ENCODE peak calls at places on chromosomes 4 and X, in ten cellular contexts. One of them, this sample, is unnamed.

GRCh38 chrX:108225456-108225730 is 133.8 kb downstream of the ATG4A start:
- DNase-seq in foreskin fibroblast: peak; percentile 35
- DNase-seq in central memory CD4-positive, alpha-beta T cell: no peak
- DNase-seq in stimulated activated CD8-positive, alpha-beta memory T cell treated with anti-CD3 and anti-CD28 coated beads, Interleukin-15, amount 100 ng/mL, for 24 hours: no peak
- DNase-seq in NB4: peak; percentile 6
- DNase-seq in neural progenitor cell: no peak
- DNase-seq in cardiac fibroblast: no peak
- DNase-seq in pancreas: no peak
- DNase-seq in fibroblast of lung: no peak
- DNase-seq in kidney glomerular epithelial cell: no peak
- DNase-seq in this sample: no peak

GRCh38 chrX:132218100-132218807 is 993 bp downstream of the RAP2C start:
- DNase-seq in foreskin fibroblast: peak; percentile 92
- DNase-seq in central memory CD4-positive, alpha-beta T cell: peak; percentile 79
- DNase-seq in stimulated activated CD8-positive, alpha-beta memory T cell treated with anti-CD3 and anti-CD28 coated beads, Interleukin-15, amount 100 ng/mL, for 24 hours: peak; percentile 58
- DNase-seq in NB4: peak; percentile 87
- DNase-seq in neural progenitor cell: peak; percentile 81
- DNase-seq in cardiac fibroblast: peak; percentile 86
- DNase-seq in pancreas: peak; percentile 83
- DNase-seq in fibroblast of lung: peak; percentile 88
- DNase-seq in kidney glomerular epithelial cell: peak; percentile 20
- DNase-seq in this sample: no peak

GRCh38 chrX:103254171-103254824 is 657 bp downstream of the TCEAL8 start:
- DNase-seq in foreskin fibroblast: peak; percentile 54
- DNase-seq in central memory CD4-positive, alpha-beta T cell: peak; percentile 6
- DNase-seq in stimulated activated CD8-positive, alpha-beta memory T cell treated with anti-CD3 and anti-CD28 coated beads, Interleukin-15, amount 100 ng/mL, for 24 hours: no peak
- DNase-seq in NB4: peak; percentile 24
- DNase-seq in neural progenitor cell: peak; percentile 88
- DNase-seq in cardiac fibroblast: peak; percentile 44
- DNase-seq in pancreas: peak; percentile 47
- DNase-seq in fibroblast of lung: peak; percentile 34
- DNase-seq in kidney glomerular epithelial cell: peak; percentile 33
- DNase-seq in this sample: no peak

GRCh38 chr4:61583696-61584095 is 383.6 kb downstream of the ADGRL3 start:
- DNase-seq in foreskin fibroblast: peak; percentile 5
- DNase-seq in central memory CD4-positive, alpha-beta T cell: no peak
- DNase-seq in stimulated activated CD8-positive, alpha-beta memory T cell treated with anti-CD3 and anti-CD28 coated beads, Interleukin-15, amount 100 ng/mL, for 24 hours: no peak
- DNase-seq in NB4: no peak
- DNase-seq in neural progenitor cell: no peak
- DNase-seq in cardiac fibroblast: peak; percentile 29
- DNase-seq in pancreas: no peak
- DNase-seq in fibroblast of lung: no peak
- DNase-seq in kidney glomerular epithelial cell: peak; percentile 50
- DNase-seq in this sample: no peak

GRCh38 chr4:176988226-176988625 is 195.5 kb upstream of the VEGFC start:
- DNase-seq in foreskin fibroblast: peak; percentile 95
- DNase-seq in central memory CD4-positive, alpha-beta T cell: no peak
- DNase-seq in stimulated activated CD8-positive, alpha-beta memory T cell treated with anti-CD3 and anti-CD28 coated beads, Interleukin-15, amount 100 ng/mL, for 24 hours: no peak
- DNase-seq in NB4: no peak
- DNase-seq in neural progenitor cell: no peak
- DNase-seq in cardiac fibroblast: peak; percentile 85
- DNase-seq in pancreas: no peak
- DNase-seq in fibroblast of lung: peak; percentile 92
- DNase-seq in kidney glomerular epithelial cell: peak; percentile 72
- DNase-seq in this sample: peak; percentile 76

GRCh38 chrX:119758682-119759332 is 419 bp downstream of the SOWAHD start:
- DNase-seq in foreskin fibroblast: peak; percentile 47
- DNase-seq in central memory CD4-positive, alpha-beta T cell: peak; percentile 21
- DNase-seq in stimulated activated CD8-positive, alpha-beta memory T cell treated with anti-CD3 and anti-CD28 coated beads, Interleukin-15, amount 100 ng/mL, for 24 hours: no peak
- DNase-seq in NB4: peak; percentile 76
- DNase-seq in neural progenitor cell: peak; percentile 46
- DNase-seq in cardiac fibroblast: no peak
- DNase-seq in pancreas: peak; percentile 44
- DNase-seq in fibroblast of lung: no peak
- DNase-seq in kidney glomerular epithelial cell: no peak
- DNase-seq in this sample: no peak

GRCh38 chrX:140821280-140821679 is 111.7 kb downstream of the LINC00632 start:
- DNase-seq in foreskin fibroblast: no peak
- DNase-seq in central memory CD4-positive, alpha-beta T cell: no peak
- DNase-seq in stimulated activated CD8-positive, alpha-beta memory T cell treated with anti-CD3 and anti-CD28 coated beads, Interleukin-15, amount 100 ng/mL, for 24 hours: no peak
- DNase-seq in NB4: no peak
- DNase-seq in neural progenitor cell: no peak
- DNase-seq in cardiac fibroblast: no peak
- DNase-seq in pancreas: no peak
- DNase-seq in fibroblast of lung: no peak
- DNase-seq in kidney glomerular epithelial cell: no peak
- DNase-seq in this sample: no peak

GRCh38 chrX:45722471-45722870 is 521.8 kb upstream of the DIPK2B start:
- DNase-seq in foreskin fibroblast: peak; percentile 45
- DNase-seq in central memory CD4-positive, alpha-beta T cell: no peak
- DNase-seq in stimulated activated CD8-positive, alpha-beta memory T cell treated with anti-CD3 and anti-CD28 coated beads, Interleukin-15, amount 100 ng/mL, for 24 hours: no peak
- DNase-seq in NB4: no peak
- DNase-seq in neural progenitor cell: no peak
- DNase-seq in cardiac fibroblast: no peak
- DNase-seq in pancreas: no peak
- DNase-seq in fibroblast of lung: no peak
- DNase-seq in kidney glomerular epithelial cell: no peak
- DNase-seq in this sample: no peak

GRCh38 chr4:70183168-70183939 is 12.2 kb upstream of the ODAM start:
- DNase-seq in foreskin fibroblast: peak; percentile 7
- DNase-seq in central memory CD4-positive, alpha-beta T cell: no peak
- DNase-seq in stimulated activated CD8-positive, alpha-beta memory T cell treated with anti-CD3 and anti-CD28 coated beads, Interleukin-15, amount 100 ng/mL, for 24 hours: no peak
- DNase-seq in NB4: peak; percentile 65
- DNase-seq in neural progenitor cell: peak; percentile 82
- DNase-seq in cardiac fibroblast: peak; percentile 77
- DNase-seq in pancreas: no peak
- DNase-seq in fibroblast of lung: peak; percentile 79
- DNase-seq in kidney glomerular epithelial cell: peak; percentile 51
- DNase-seq in this sample: no peak

GRCh38 chrX:111719426-111720210 is 38.6 kb downstream of the ALG13 start:
- DNase-seq in foreskin fibroblast: no peak
- DNase-seq in central memory CD4-positive, alpha-beta T cell: no peak
- DNase-seq in stimulated activated CD8-positive, alpha-beta memory T cell treated with anti-CD3 and anti-CD28 coated beads, Interleukin-15, amount 100 ng/mL, for 24 hours: no peak
- DNase-seq in NB4: peak; percentile 12
- DNase-seq in neural progenitor cell: no peak
- DNase-seq in cardiac fibroblast: peak; percentile 31
- DNase-seq in pancreas: no peak
- DNase-seq in fibroblast of lung: peak; percentile 6
- DNase-seq in kidney glomerular epithelial cell: no peak
- DNase-seq in this sample: no peak

GRCh38 chr4:3332498-3332897 is 39.7 kb downstream of the RGS12 start:
- DNase-seq in foreskin fibroblast: no peak
- DNase-seq in central memory CD4-positive, alpha-beta T cell: no peak
- DNase-seq in stimulated activated CD8-positive, alpha-beta memory T cell treated with anti-CD3 and anti-CD28 coated beads, Interleukin-15, amount 100 ng/mL, for 24 hours: no peak
- DNase-seq in NB4: no peak
- DNase-seq in neural progenitor cell: no peak
- DNase-seq in cardiac fibroblast: no peak
- DNase-seq in pancreas: no peak
- DNase-seq in fibroblast of lung: no peak
- DNase-seq in kidney glomerular epithelial cell: no peak
- DNase-seq in this sample: no peak

GRCh38 chrX:112470551-112470950 is 209.2 kb downstream of the LHFPL1 start:
- DNase-seq in foreskin fibroblast: no peak
- DNase-seq in central memory CD4-positive, alpha-beta T cell: no peak
- DNase-seq in stimulated activated CD8-positive, alpha-beta memory T cell treated with anti-CD3 and anti-CD28 coated beads, Interleukin-15, amount 100 ng/mL, for 24 hours: no peak
- DNase-seq in NB4: no peak
- DNase-seq in neural progenitor cell: no peak
- DNase-seq in cardiac fibroblast: no peak
- DNase-seq in pancreas: no peak
- DNase-seq in fibroblast of lung: no peak
- DNase-seq in kidney glomerular epithelial cell: no peak
- DNase-seq in this sample: no peak

GRCh38 chr4:119299221-119300071 is 22.5 kb downstream of the FABP2 start:
- DNase-seq in foreskin fibroblast: peak; percentile 54
- DNase-seq in central memory CD4-positive, alpha-beta T cell: no peak
- DNase-seq in stimulated activated CD8-positive, alpha-beta memory T cell treated with anti-CD3 and anti-CD28 coated beads, Interleukin-15, amount 100 ng/mL, for 24 hours: no peak
- DNase-seq in NB4: peak; percentile 50
- DNase-seq in neural progenitor cell: no peak
- DNase-seq in cardiac fibroblast: peak; percentile 28
- DNase-seq in pancreas: no peak
- DNase-seq in fibroblast of lung: peak; percentile 28
- DNase-seq in kidney glomerular epithelial cell: no peak
- DNase-seq in this sample: no peak

GRCh38 chr4:11622961-11623725 is 194.4 kb upstream of the HS3ST1 start:
- DNase-seq in foreskin fibroblast: no peak
- DNase-seq in central memory CD4-positive, alpha-beta T cell: no peak
- DNase-seq in stimulated activated CD8-positive, alpha-beta memory T cell treated with anti-CD3 and anti-CD28 coated beads, Interleukin-15, amount 100 ng/mL, for 24 hours: no peak
- DNase-seq in NB4: no peak
- DNase-seq in neural progenitor cell: peak; percentile 7
- DNase-seq in cardiac fibroblast: no peak
- DNase-seq in pancreas: no peak
- DNase-seq in fibroblast of lung: no peak
- DNase-seq in kidney glomerular epithelial cell: no peak
- DNase-seq in this sample: no peak

GRCh38 chr4:102219143-102219542 is 126.1 kb downstream of the SLC39A8 start:
- DNase-seq in foreskin fibroblast: no peak
- DNase-seq in central memory CD4-positive, alpha-beta T cell: no peak
- DNase-seq in stimulated activated CD8-positive, alpha-beta memory T cell treated with anti-CD3 and anti-CD28 coated beads, Interleukin-15, amount 100 ng/mL, for 24 hours: no peak
- DNase-seq in NB4: no peak
- DNase-seq in neural progenitor cell: peak; percentile 25
- DNase-seq in cardiac fibroblast: no peak
- DNase-seq in pancreas: no peak
- DNase-seq in fibroblast of lung: no peak
- DNase-seq in kidney glomerular epithelial cell: no peak
- DNase-seq in this sample: no peak

GRCh38 chr4:632391-632790 is 7.0 kb downstream of the PDE6B start:
- DNase-seq in foreskin fibroblast: no peak
- DNase-seq in central memory CD4-positive, alpha-beta T cell: no peak
- DNase-seq in stimulated activated CD8-positive, alpha-beta memory T cell treated with anti-CD3 and anti-CD28 coated beads, Interleukin-15, amount 100 ng/mL, for 24 hours: no peak
- DNase-seq in NB4: no peak
- DNase-seq in neural progenitor cell: no peak
- DNase-seq in cardiac fibroblast: no peak
- DNase-seq in pancreas: no peak
- DNase-seq in fibroblast of lung: no peak
- DNase-seq in kidney glomerular epithelial cell: no peak
- DNase-seq in this sample: no peak

GRCh38 chrX:71815121-71815905 is 52.2 kb downstream of the CXorf49B start:
- DNase-seq in foreskin fibroblast: no peak
- DNase-seq in central memory CD4-positive, alpha-beta T cell: no peak
- DNase-seq in stimulated activated CD8-positive, alpha-beta memory T cell treated with anti-CD3 and anti-CD28 coated beads, Interleukin-15, amount 100 ng/mL, for 24 hours: no peak
- DNase-seq in NB4: no peak
- DNase-seq in neural progenitor cell: no peak
- DNase-seq in cardiac fibroblast: peak; percentile 0
- DNase-seq in pancreas: no peak
- DNase-seq in fibroblast of lung: no peak
- DNase-seq in kidney glomerular epithelial cell: no peak
- DNase-seq in this sample: no peak

GRCh38 chr4:21470531-21470930 is 478.0 kb downstream of the KCNIP4 start:
- DNase-seq in foreskin fibroblast: peak; percentile 84
- DNase-seq in central memory CD4-positive, alpha-beta T cell: no peak
- DNase-seq in stimulated activated CD8-positive, alpha-beta memory T cell treated with anti-CD3 and anti-CD28 coated beads, Interleukin-15, amount 100 ng/mL, for 24 hours: no peak
- DNase-seq in NB4: peak; percentile 9
- DNase-seq in neural progenitor cell: peak; percentile 20
- DNase-seq in cardiac fibroblast: peak; percentile 39
- DNase-seq in pancreas: no peak
- DNase-seq in fibroblast of lung: peak; percentile 78
- DNase-seq in kidney glomerular epithelial cell: peak; percentile 71
- DNase-seq in this sample: no peak

GRCh38 chr4:83285022-83285387 is 407 bp upstream of the COQ2 start:
- DNase-seq in foreskin fibroblast: peak; percentile 72
- DNase-seq in central memory CD4-positive, alpha-beta T cell: peak; percentile 41
- DNase-seq in stimulated activated CD8-positive, alpha-beta memory T cell treated with anti-CD3 and anti-CD28 coated beads, Interleukin-15, amount 100 ng/mL, for 24 hours: no peak
- DNase-seq in NB4: peak; percentile 89
- DNase-seq in neural progenitor cell: peak; percentile 20
- DNase-seq in cardiac fibroblast: peak; percentile 78
- DNase-seq in pancreas: no peak
- DNase-seq in fibroblast of lung: peak; percentile 61
- DNase-seq in kidney glomerular epithelial cell: peak; percentile 69
- DNase-seq in this sample: peak; percentile 41

GRCh38 chrX:153226344-153227190 is 47.5 kb downstream of the MAGEA1 start:
- DNase-seq in foreskin fibroblast: peak; percentile 83
- DNase-seq in central memory CD4-positive, alpha-beta T cell: no peak
- DNase-seq in stimulated activated CD8-positive, alpha-beta memory T cell treated with anti-CD3 and anti-CD28 coated beads, Interleukin-15, amount 100 ng/mL, for 24 hours: no peak
- DNase-seq in NB4: peak; percentile 49
- DNase-seq in neural progenitor cell: peak; percentile 95
- DNase-seq in cardiac fibroblast: peak; percentile 44
- DNase-seq in pancreas: peak; percentile 44
- DNase-seq in fibroblast of lung: peak; percentile 76
- DNase-seq in kidney glomerular epithelial cell: peak; percentile 3
- DNase-seq in this sample: no peak

GRCh38 chr4:84032372-84032771 is 466.7 kb downstream of the NKX6-1 start:
- DNase-seq in foreskin fibroblast: no peak
- DNase-seq in central memory CD4-positive, alpha-beta T cell: no peak
- DNase-seq in stimulated activated CD8-positive, alpha-beta memory T cell treated with anti-CD3 and anti-CD28 coated beads, Interleukin-15, amount 100 ng/mL, for 24 hours: no peak
- DNase-seq in NB4: no peak
- DNase-seq in neural progenitor cell: no peak
- DNase-seq in cardiac fibroblast: no peak
- DNase-seq in pancreas: no peak
- DNase-seq in fibroblast of lung: no peak
- DNase-seq in kidney glomerular epithelial cell: no peak
- DNase-seq in this sample: no peak

GRCh38 chr4:85779165-85779564 is 304.2 kb downstream of the ARHGAP24 start:
- DNase-seq in foreskin fibroblast: peak; percentile 70
- DNase-seq in central memory CD4-positive, alpha-beta T cell: no peak
- DNase-seq in stimulated activated CD8-positive, alpha-beta memory T cell treated with anti-CD3 and anti-CD28 coated beads, Interleukin-15, amount 100 ng/mL, for 24 hours: no peak
- DNase-seq in NB4: no peak
- DNase-seq in neural progenitor cell: no peak
- DNase-seq in cardiac fibroblast: peak; percentile 76
- DNase-seq in pancreas: no peak
- DNase-seq in fibroblast of lung: peak; percentile 69
- DNase-seq in kidney glomerular epithelial cell: peak; percentile 58
- DNase-seq in this sample: no peak

GRCh38 chr4:54041916-54042315 is 22.5 kb downstream of the CHIC2 start:
- DNase-seq in foreskin fibroblast: no peak
- DNase-seq in central memory CD4-positive, alpha-beta T cell: no peak
- DNase-seq in stimulated activated CD8-positive, alpha-beta memory T cell treated with anti-CD3 and anti-CD28 coated beads, Interleukin-15, amount 100 ng/mL, for 24 hours: no peak
- DNase-seq in NB4: no peak
- DNase-seq in neural progenitor cell: no peak
- DNase-seq in cardiac fibroblast: no peak
- DNase-seq in pancreas: no peak
- DNase-seq in fibroblast of lung: no peak
- DNase-seq in kidney glomerular epithelial cell: no peak
- DNase-seq in this sample: no peak

GRCh38 chr4:156475322-156475721 is 496.3 kb downstream of the PDGFC start:
- DNase-seq in foreskin fibroblast: peak; percentile 81
- DNase-seq in central memory CD4-positive, alpha-beta T cell: no peak
- DNase-seq in stimulated activated CD8-positive, alpha-beta memory T cell treated with anti-CD3 and anti-CD28 coated beads, Interleukin-15, amount 100 ng/mL, for 24 hours: no peak
- DNase-seq in NB4: peak; percentile 20
- DNase-seq in neural progenitor cell: peak; percentile 11
- DNase-seq in cardiac fibroblast: peak; percentile 78
- DNase-seq in pancreas: no peak
- DNase-seq in fibroblast of lung: peak; percentile 82
- DNase-seq in kidney glomerular epithelial cell: peak; percentile 92
- DNase-seq in this sample: peak; percentile 20

GRCh38 chrX:153443476-153444332 is 2.2 kb downstream of the TREX2 start:
- DNase-seq in foreskin fibroblast: peak; percentile 8
- DNase-seq in central memory CD4-positive, alpha-beta T cell: no peak
- DNase-seq in stimulated activated CD8-positive, alpha-beta memory T cell treated with anti-CD3 and anti-CD28 coated beads, Interleukin-15, amount 100 ng/mL, for 24 hours: no peak
- DNase-seq in NB4: no peak
- DNase-seq in neural progenitor cell: no peak
- DNase-seq in cardiac fibroblast: no peak
- DNase-seq in pancreas: no peak
- DNase-seq in fibroblast of lung: no peak
- DNase-seq in kidney glomerular epithelial cell: no peak
- DNase-seq in this sample: no peak

GRCh38 chrX:147958316-147958715 is 22.8 kb upstream of the FMR1NB start:
- DNase-seq in foreskin fibroblast: peak; percentile 82
- DNase-seq in central memory CD4-positive, alpha-beta T cell: no peak
- DNase-seq in stimulated activated CD8-positive, alpha-beta memory T cell treated with anti-CD3 and anti-CD28 coated beads, Interleukin-15, amount 100 ng/mL, for 24 hours: no peak
- DNase-seq in NB4: no peak
- DNase-seq in neural progenitor cell: no peak
- DNase-seq in cardiac fibroblast: no peak
- DNase-seq in pancreas: no peak
- DNase-seq in fibroblast of lung: peak; percentile 14
- DNase-seq in kidney glomerular epithelial cell: peak; percentile 0
- DNase-seq in this sample: no peak

GRCh38 chr4:38495481-38495880 is 168.5 kb upstream of the KLF3 start:
- DNase-seq in foreskin fibroblast: no peak
- DNase-seq in central memory CD4-positive, alpha-beta T cell: no peak
- DNase-seq in stimulated activated CD8-positive, alpha-beta memory T cell treated with anti-CD3 and anti-CD28 coated beads, Interleukin-15, amount 100 ng/mL, for 24 hours: no peak
- DNase-seq in NB4: no peak
- DNase-seq in neural progenitor cell: peak; percentile 82
- DNase-seq in cardiac fibroblast: no peak
- DNase-seq in pancreas: no peak
- DNase-seq in fibroblast of lung: no peak
- DNase-seq in kidney glomerular epithelial cell: no peak
- DNase-seq in this sample: no peak

GRCh38 chrX:10164879-10165278 is 8.1 kb downstream of the CLCN4 start:
- DNase-seq in foreskin fibroblast: no peak
- DNase-seq in central memory CD4-positive, alpha-beta T cell: no peak
- DNase-seq in stimulated activated CD8-positive, alpha-beta memory T cell treated with anti-CD3 and anti-CD28 coated beads, Interleukin-15, amount 100 ng/mL, for 24 hours: no peak
- DNase-seq in NB4: no peak
- DNase-seq in neural progenitor cell: no peak
- DNase-seq in cardiac fibroblast: no peak
- DNase-seq in pancreas: no peak
- DNase-seq in fibroblast of lung: no peak
- DNase-seq in kidney glomerular epithelial cell: no peak
- DNase-seq in this sample: no peak

This sample was measured in epithelial cell of proximal tubule.